ENCODE peak calls at places on chromosomes 5 and 9, in seven cellular contexts. M is NCI-H748 treated with DMSO at 0.1 percent for 48 hours; V is Right ventricle myocardium superior; K is stimulated activated CD4-positive, alpha-beta T cell treated with anti-CD3 and anti-CD28 coated beads, Interleukin-15, amount 100 ng/mL, for 1 hour; E is NCI-H446; L is AG08396; S is RPMI7951. Z is an unnamed sample.

GRCh38 chr9:134769084-134769455 is 111.5 kb upstream of the FCN2 start:
- DNase-seq in M (no peak), V (no peak), K (no peak), E (no peak), L (peak; percentile 42), S (peak; percentile 55), Z (no peak)

GRCh38 chr9:90808226-90808797 is 6.7 kb downstream of the SYK start:
- DNase-seq in M (no peak), V (no peak), K (no peak), E (no peak), L (no peak), S (no peak), Z (no peak)

GRCh38 chr5:122713026-122713425 is 61.9 kb upstream of the SNX2 start:
- DNase-seq in M (no peak), V (no peak), K (no peak), E (no peak), L (no peak), S (no peak), Z (no peak)

GRCh38 chr5:1718669-1719068 is 81.0 kb downstream of the MRPL36 start:
- DNase-seq in M (no peak), V (no peak), K (no peak), E (no peak), L (no peak), S (no peak), Z (no peak)

GRCh38 chr9:95189230-95190098 is 128.0 kb downstream of the FANCC start:
- DNase-seq in M (no peak), V (no peak), K (no peak), E (no peak), L (peak; percentile 55), S (no peak), Z (no peak)

GRCh38 chr9:5988265-5988664 is 27.2 kb downstream of the RANBP6 start:
- DNase-seq in M (no peak), V (peak; percentile 47), K (no peak), E (no peak), L (no peak), S (no peak), Z (no peak)

GRCh38 chr5:37712750-37713149 is 127.1 kb downstream of the GDNF start:
- DNase-seq in M (no peak), V (no peak), K (no peak), E (no peak), L (no peak), S (no peak), Z (no peak)

GRCh38 chr9:69744688-69745380 is 15.0 kb downstream of the PTAR1 start:
- DNase-seq in M (no peak), V (no peak), K (no peak), E (no peak), L (no peak), S (peak; percentile 8), Z (no peak)

GRCh38 chr5:175873090-175873454 is 1.7 kb downstream of the CPLX2 start:
- DNase-seq in M (peak; percentile 56), V (no peak), K (no peak), E (no peak), L (peak; percentile 36), S (no peak), Z (no peak)

GRCh38 chr5:58235279-58235678 is 224.6 kb downstream of the PLK2 start:
- DNase-seq in M (no peak), V (no peak), K (no peak), E (no peak), L (no peak), S (no peak), Z (peak; percentile 17)

GRCh38 chr5:148960070-148960769 is 102.6 kb downstream of the SH3TC2 start:
- DNase-seq in M (no peak), V (no peak), K (no peak), E (no peak), L (no peak), S (no peak), Z (no peak)

GRCh38 chr9:104074876-104075275 is 19.2 kb upstream of the SMC2 start:
- DNase-seq in M (no peak), V (no peak), K (no peak), E (no peak), L (peak; percentile 46), S (no peak), Z (no peak)

GRCh38 chr9:98074119-98074990 is 17.8 kb downstream of the NANS start:
- DNase-seq in M (peak; percentile 7), V (peak; percentile 60), K (peak; percentile 44), E (peak; percentile 55), L (peak; percentile 76), S (peak; percentile 46), Z (peak; percentile 68)

GRCh38 chr9:114263853-114264510 is 58.9 kb upstream of the ORM1 start:
- DNase-seq in M (no peak), V (no peak), K (no peak), E (no peak), L (no peak), S (no peak), Z (no peak)

GRCh38 chr5:140261403-140262171 is 41.3 kb downstream of the PFDN1 start:
- DNase-seq in M (peak; percentile 38), V (peak; percentile 74), K (no peak), E (no peak), L (peak; percentile 89), S (peak; percentile 84), Z (peak; percentile 87)